ENCODE peak calls at places on chromosomes 3 and 15, in six cellular contexts. D is neural progenitor cell, N is PC-3, E is MM.1S, Z is HCT116, I is SK-N-SH. U is an unnamed sample.

GRCh38 chr3:125213946-125214542 is 1.5 kb upstream of the SLC12A8 start:
- DNase-seq in E (no peak), D (no peak), N (no peak), Z (no peak), I (no peak), U (peak)

GRCh38 chr15:90594297-90594696 is 64.6 kb downstream of the CRTC3 start:
- DNase-seq in I (no peak), N (peak), Z (no peak), E (peak), D (no peak), U (peak)

GRCh38 chr3:96748139-96748538 is 66.3 kb upstream of the EPHA6 start:
- DNase-seq in I (no peak), N (no peak), Z (no peak), E (no peak), D (no peak), U (no peak)

GRCh38 chr3:72161870-72162617 is 377.1 kb upstream of the PROK2 start:
- DNase-seq in D (no peak), N (peak), I (no peak), Z (no peak), E (no peak), U (peak)

GRCh38 chr15:59539799-59540198 is 71.8 kb upstream of the GCNT3 start:
- DNase-seq in D (no peak), I (no peak), E (no peak), N (peak), Z (no peak), U (peak)

GRCh38 chr3:119294889-119295769 is 946 bp downstream of the ARHGAP31 start:
- DNase-seq in N (peak), D (peak), Z (no peak), I (peak), E (peak), U (peak)

GRCh38 chr15:67406257-67406861 is 114.6 kb upstream of the C15orf61 start:
- DNase-seq in Z (no peak), D (no peak), I (no peak), E (no peak), N (no peak), U (peak)

GRCh38 chr15:30985081-30985531 is 6.3 kb downstream of the MTMR10 start:
- DNase-seq in I (peak), D (no peak), Z (no peak), N (no peak), E (no peak), U (peak)

GRCh38 chr3:44355634-44356033 is 17.1 kb downstream of the TCAIM start:
- DNase-seq in E (no peak), N (peak), D (no peak), I (no peak), Z (no peak), U (peak)

GRCh38 chr3:184328516-184328915 is 8.9 kb upstream of the FAM131A start:
- DNase-seq in Z (no peak), D (no peak), N (no peak), E (no peak), I (no peak), U (no peak)

GRCh38 chr15:53976844-53977392 is 1.3 kb upstream of the UNC13C start:
- DNase-seq in Z (no peak), D (peak), E (no peak), N (peak), I (peak), U (no peak)

GRCh38 chr3:127449489-127450212 is 140.9 kb downstream of the TPRA1 start:
- DNase-seq in Z (no peak), D (no peak), N (no peak), E (no peak), I (no peak), U (no peak)

GRCh38 chr3:40939113-40940070 is 259.9 kb upstream of the CTNNB1 start:
- DNase-seq in E (no peak), N (peak), Z (no peak), D (no peak), I (no peak), U (no peak)

GRCh38 chr3:70358978-70359580 is 46.6 kb upstream of the MDFIC2 start:
- DNase-seq in E (peak), D (peak), N (peak), I (peak), Z (peak), U (peak)

GRCh38 chr3:57091471-57091870 is 31.0 kb downstream of the SPATA12 start:
- DNase-seq in D (no peak), Z (no peak), N (no peak), I (no peak), E (no peak), U (peak)

GRCh38 chr3:17577795-17578520 is 164.5 kb downstream of the TBC1D5 start:
- DNase-seq in D (no peak), N (no peak), E (no peak), I (peak), Z (no peak), U (peak)

GRCh38 chr3:186653079-186653710 is 12.6 kb upstream of the HRG start:
- DNase-seq in D (no peak), N (no peak), Z (no peak), E (no peak), I (peak), U (no peak)

GRCh38 chr3:172024679-172025078 is 14.7 kb upstream of the FNDC3B start:
- DNase-seq in E (no peak), I (no peak), D (no peak), Z (no peak), N (no peak), U (no peak)

GRCh38 chr15:36887214-36888017 is 212.9 kb downstream of the MEIS2 start:
- DNase-seq in I (no peak), E (no peak), N (no peak), Z (no peak), D (peak), U (peak)

DNA sequence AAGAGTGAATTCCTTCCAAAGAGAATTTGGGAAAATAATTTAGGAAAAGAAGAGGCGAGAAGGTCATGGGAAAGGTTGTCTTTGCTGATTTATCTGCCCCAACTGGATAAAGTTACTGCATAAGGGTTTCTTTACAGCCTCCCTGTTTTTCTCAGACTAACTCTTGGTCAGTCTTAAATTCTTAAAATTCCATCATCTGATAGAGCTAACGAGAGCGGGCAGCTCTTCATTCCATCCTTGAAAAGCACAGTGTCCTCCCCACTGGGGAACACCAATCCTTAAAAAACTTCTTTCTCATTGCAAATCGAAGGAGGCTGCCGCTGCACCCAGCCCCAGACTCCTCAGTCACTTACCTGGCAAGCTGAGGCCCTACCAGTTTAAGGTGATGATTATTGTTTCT is 107.2 kb downstream of the PGPEP1L start:
- DNase-seq in I (no peak), N (no peak), D (peak), Z (no peak), E (no peak), U (no peak)
- H3K9ac ChIP-seq in I (no peak), N (no peak), D (no peak), Z (no peak), E (no peak), U (no peak)

GRCh38 chr3:7877312-7877711 is 624.3 kb upstream of the LMCD1 start:
- DNase-seq in I (no peak), Z (peak), D (no peak), E (no peak), N (no peak), U (no peak)

GRCh38 chr3:7876741-7877297 is 624.8 kb upstream of the LMCD1 start:
- DNase-seq in D (no peak), Z (peak), N (no peak), E (no peak), I (no peak), U (no peak)

GRCh38 chr3:7874116-7874515 is 627.5 kb upstream of the LMCD1 start:
- DNase-seq in E (no peak), N (no peak), D (no peak), Z (peak), I (no peak), U (no peak)

GRCh38 chr3:7879572-7879971 is 622.1 kb upstream of the LMCD1 start:
- DNase-seq in D (no peak), E (no peak), N (no peak), I (no peak), Z (no peak), U (no peak)

GRCh38 chr3:7875858-7876442 is 625.7 kb upstream of the LMCD1 start:
- DNase-seq in D (no peak), I (no peak), Z (peak), E (no peak), N (no peak), U (no peak)
- TF ChIP-seq EZH2phosphoT487 in D (no peak), I (no peak), Z (no peak), E (no peak), N (no peak), U (no peak)

DNA sequence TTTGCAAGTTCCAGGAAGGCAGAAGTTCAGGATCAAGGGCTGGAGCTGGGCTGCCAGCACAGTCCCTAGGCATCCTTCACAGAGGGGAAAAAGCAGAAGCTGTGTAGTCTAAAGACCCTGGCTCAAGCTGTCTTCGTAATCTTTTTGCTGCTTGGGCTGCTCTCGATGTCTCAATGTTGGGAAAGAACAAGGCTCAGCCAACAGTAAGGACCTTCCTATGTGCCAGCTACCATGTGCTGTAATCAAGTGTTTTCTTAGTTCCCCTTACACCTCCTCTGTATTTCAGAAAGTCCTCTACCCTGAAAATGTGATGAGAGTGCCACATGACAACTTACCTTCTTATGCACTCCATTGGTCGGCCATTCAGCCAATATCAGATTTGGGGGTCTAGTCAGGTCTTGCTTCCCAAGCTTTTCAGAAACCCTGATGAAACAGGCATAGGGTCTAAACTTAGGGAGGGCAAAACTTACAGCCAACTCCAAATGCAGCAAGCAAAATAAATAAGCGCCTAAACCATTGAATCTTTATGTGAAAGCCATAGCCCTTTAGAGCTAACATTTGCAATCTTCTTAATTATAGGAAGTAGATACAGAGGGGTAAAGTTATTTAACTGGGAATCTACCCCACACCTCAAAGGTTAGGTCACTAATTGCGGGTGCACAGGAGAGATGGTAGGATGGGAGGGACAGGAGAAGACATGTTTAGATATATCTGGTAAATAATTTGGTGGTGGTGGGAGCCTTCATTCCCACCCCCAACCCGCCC is 1.2 kb upstream of the EDEM1 start:
- DNase-seq in E (peak), I (no peak), D (no peak), Z (no peak), N (no peak), U (no peak)
- H3K9ac ChIP-seq in E (peak), I (no peak), D (no peak), Z (no peak), N (peak), U (peak)

GRCh38 chr3:189776163-189776824 is 145.1 kb downstream of the TP63 start:
- DNase-seq in I (no peak), D (peak), N (no peak), Z (no peak), E (no peak), U (no peak)

GRCh38 chr3:189772584-189772983 is 141.4 kb downstream of the TP63 start:
- DNase-seq in D (no peak), Z (no peak), E (no peak), I (no peak), N (no peak), U (peak)

GRCh38 chr3:189766416-189766815 is 135.2 kb downstream of the TP63 start:
- DNase-seq in D (no peak), E (no peak), Z (no peak), I (no peak), N (peak), U (no peak)

GRCh38 chr3:189773056-189773455 is 141.9 kb downstream of the TP63 start:
- DNase-seq in D (no peak), I (no peak), Z (no peak), E (no peak), N (peak), U (peak)

GRCh38 chr3:189771842-189772494 is 140.8 kb downstream of the TP63 start:
- DNase-seq in D (no peak), I (no peak), Z (no peak), E (no peak), N (no peak), U (no peak)
- TF ChIP-seq EZH2phosphoT487 in D (no peak), I (no peak), Z (no peak), E (no peak), N (no peak), U (no peak)

GRCh38 chr15:74780983-74781672 is 752 bp upstream of the CSK start:
- DNase-seq in E (peak), N (no peak), D (no peak), Z (no peak), I (no peak), U (peak)
- H3K9ac ChIP-seq in E (peak), N (peak), D (no peak), Z (peak), I (peak), U (peak)

GRCh38 chr3:145939431-145939830 is 221.6 kb downstream of the PLOD2 start:
- DNase-seq in I (no peak), D (no peak), Z (no peak), N (no peak), E (no peak), U (no peak)

GRCh38 chr3:145942052-145942451 is 218.9 kb downstream of the PLOD2 start:
- DNase-seq in I (no peak), Z (no peak), E (no peak), D (no peak), N (peak), U (peak)

DNA sequence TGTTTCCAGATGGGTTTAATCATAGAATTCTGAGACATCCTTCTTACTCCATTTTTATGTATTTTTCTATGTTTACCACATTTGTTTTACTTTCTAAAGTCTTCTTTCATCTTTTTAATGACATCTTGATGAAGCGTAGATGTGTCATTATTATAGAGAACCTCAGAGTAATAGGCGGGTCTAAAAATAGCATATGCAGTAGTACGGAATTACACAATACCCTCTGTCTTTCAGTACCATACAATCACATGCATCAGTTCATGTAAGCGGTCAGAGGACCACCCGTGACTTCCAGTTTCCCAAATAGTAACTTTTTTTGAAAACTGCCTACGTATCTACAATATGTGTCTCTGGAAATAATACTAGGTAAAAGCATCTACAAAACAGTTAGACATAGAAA is 224.0 kb downstream of the PLOD2 start:
- DNase-seq in N (no peak), Z (no peak), E (no peak), I (no peak), D (no peak), U (peak)
- TF ChIP-seq EZH2phosphoT487 in N (no peak), Z (no peak), E (no peak), I (no peak), D (no peak), U (no peak)

DNA sequence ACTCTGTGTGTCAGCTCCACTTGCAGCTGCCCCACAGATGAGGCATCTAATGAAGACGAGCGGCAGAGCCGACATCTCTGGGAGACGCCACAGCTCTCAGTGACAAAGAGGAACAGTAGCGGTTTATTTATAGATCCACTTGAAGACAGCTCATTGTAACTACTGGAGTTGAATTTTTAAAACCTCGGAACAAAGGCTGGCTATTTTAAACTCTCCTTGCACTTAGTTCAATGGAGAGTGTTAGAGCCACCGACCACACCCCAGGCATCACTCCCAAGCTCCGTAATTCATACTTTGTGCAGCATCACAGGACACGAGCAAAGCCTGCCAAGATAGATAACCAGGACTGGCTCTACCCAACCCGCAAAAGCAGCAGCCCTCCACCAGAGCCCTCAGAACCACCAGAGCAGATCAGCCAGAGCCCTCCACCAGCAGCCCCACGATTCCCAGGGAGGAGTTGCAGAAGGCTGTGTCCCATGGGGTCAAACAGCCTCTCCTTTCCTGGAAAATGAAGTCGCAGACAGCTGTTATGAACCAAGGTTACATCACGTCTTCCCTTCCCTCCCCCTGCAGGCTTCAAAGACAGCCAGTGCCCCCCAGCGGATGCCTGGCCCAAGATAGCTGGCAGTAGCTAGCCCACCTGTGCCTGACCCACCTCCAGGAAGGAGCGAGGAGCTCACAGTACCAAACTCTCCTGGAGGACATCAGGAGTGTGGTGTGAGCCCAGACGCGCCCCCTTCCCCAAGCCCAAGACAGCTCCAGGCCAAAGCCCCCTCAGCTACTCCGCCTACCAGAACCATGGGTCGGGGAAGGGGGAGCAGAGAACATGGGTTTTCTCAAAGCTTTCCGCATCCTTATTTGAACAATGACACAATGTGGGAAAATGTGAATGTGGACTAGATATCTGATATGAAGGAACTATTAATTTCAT is 45.7 kb downstream of the POC1A start:
- DNase-seq in I (peak), D (no peak), E (no peak), N (no peak), Z (no peak), U (no peak)
- H3K9ac ChIP-seq in I (no peak), D (no peak), E (no peak), N (no peak), Z (no peak), U (no peak)

GRCh38 chr3:178618197-178618596 is 82.0 kb downstream of the KCNMB2 start:
- DNase-seq in E (no peak), N (no peak), D (no peak), Z (no peak), I (no peak), U (peak)

GRCh38 chr3:178623666-178624255 is 87.5 kb downstream of the KCNMB2 start:
- DNase-seq in D (no peak), E (no peak), I (no peak), Z (no peak), N (peak), U (no peak)

DNA sequence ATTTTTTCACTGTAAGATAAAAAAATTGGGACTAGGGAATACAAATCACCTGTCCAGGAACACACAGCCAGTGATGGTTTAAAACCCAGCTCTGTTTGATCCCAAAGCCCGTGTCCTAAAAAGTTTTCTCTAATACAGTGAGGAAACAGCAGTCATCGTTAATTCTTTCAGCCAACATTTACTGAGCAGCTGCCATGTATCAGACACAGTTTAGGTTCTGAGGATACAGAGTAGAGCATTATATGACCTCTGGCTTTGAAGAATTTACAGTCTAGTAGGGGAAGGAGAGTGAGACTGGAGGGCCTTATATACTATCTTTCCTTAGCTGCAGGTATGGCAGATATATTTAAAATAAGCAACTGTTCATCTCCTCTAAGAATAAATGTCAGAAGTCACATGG is 82.7 kb downstream of the KCNMB2 start:
- DNase-seq in I (no peak), Z (no peak), D (no peak), N (no peak), E (no peak), U (no peak)
- TF ChIP-seq EZH2phosphoT487 in I (no peak), Z (no peak), D (no peak), N (no peak), E (no peak), U (no peak)